ENCODE peak calls at places on chromosomes 7 and 10, in four cellular contexts. One of them, this sample, is unnamed.

GRCh38 chr7:155136619-155137243 is 66.6 kb downstream of the HTR5A start:
- DNase-seq in D341Med: no peak
- DNase-seq in stimulated activated CD8-positive, alpha-beta memory T cell treated with anti-CD3 and anti-CD28 coated beads, Interleukin-2, amount 100 ng/mL, for 48 hours: no peak
- DNase-seq in tibial nerve: no peak
- DNase-seq in this sample: peak; percentile 57

GRCh38 chr10:118259288-118259906 is 82.7 kb downstream of the FAM204A start:
- DNase-seq in D341Med: peak; percentile 65
- DNase-seq in tibial nerve: no peak
- DNase-seq in stimulated activated CD8-positive, alpha-beta memory T cell treated with anti-CD3 and anti-CD28 coated beads, Interleukin-2, amount 100 ng/mL, for 48 hours: peak; percentile 13
- DNase-seq in this sample: no peak

GRCh38 chr7:90621130-90621891 is 25.2 kb downstream of the CDK14 start:
- DNase-seq in stimulated activated CD8-positive, alpha-beta memory T cell treated with anti-CD3 and anti-CD28 coated beads, Interleukin-2, amount 100 ng/mL, for 48 hours: no peak
- DNase-seq in tibial nerve: no peak
- DNase-seq in D341Med: no peak
- DNase-seq in this sample: no peak

GRCh38 chr10:26486985-26487850 is 49.1 kb downstream of the APBB1IP start:
- DNase-seq in tibial nerve: no peak
- DNase-seq in stimulated activated CD8-positive, alpha-beta memory T cell treated with anti-CD3 and anti-CD28 coated beads, Interleukin-2, amount 100 ng/mL, for 48 hours: peak; percentile 39
- DNase-seq in D341Med: no peak
- DNase-seq in this sample: peak; percentile 98

GRCh38 chr7:2926120-2926897 is 82.2 kb upstream of the GNA12 start:
- DNase-seq in stimulated activated CD8-positive, alpha-beta memory T cell treated with anti-CD3 and anti-CD28 coated beads, Interleukin-2, amount 100 ng/mL, for 48 hours: no peak
- DNase-seq in tibial nerve: no peak
- DNase-seq in D341Med: peak; percentile 6
- DNase-seq in this sample: no peak

GRCh38 chr10:120508393-120508792 is 51.4 kb downstream of the PLPP4 start:
- DNase-seq in tibial nerve: no peak
- DNase-seq in stimulated activated CD8-positive, alpha-beta memory T cell treated with anti-CD3 and anti-CD28 coated beads, Interleukin-2, amount 100 ng/mL, for 48 hours: no peak
- DNase-seq in D341Med: no peak
- DNase-seq in this sample: peak; percentile 88

GRCh38 chr10:48459270-48460147 is 145.4 kb downstream of the ARHGAP22 start:
- DNase-seq in tibial nerve: no peak
- DNase-seq in D341Med: peak; percentile 44
- DNase-seq in stimulated activated CD8-positive, alpha-beta memory T cell treated with anti-CD3 and anti-CD28 coated beads, Interleukin-2, amount 100 ng/mL, for 48 hours: no peak
- DNase-seq in this sample: no peak

GRCh38 chr7:99395616-99396327 is 12.6 kb downstream of the PDAP1 start:
- DNase-seq in D341Med: peak; percentile 27
- DNase-seq in stimulated activated CD8-positive, alpha-beta memory T cell treated with anti-CD3 and anti-CD28 coated beads, Interleukin-2, amount 100 ng/mL, for 48 hours: no peak
- DNase-seq in tibial nerve: no peak
- DNase-seq in this sample: no peak

GRCh38 chr10:69446650-69447151 is 4.6 kb upstream of the TSPAN15 start:
- DNase-seq in stimulated activated CD8-positive, alpha-beta memory T cell treated with anti-CD3 and anti-CD28 coated beads, Interleukin-2, amount 100 ng/mL, for 48 hours: no peak
- DNase-seq in D341Med: no peak
- DNase-seq in tibial nerve: no peak
- DNase-seq in this sample: peak; percentile 76

GRCh38 chr7:22442187-22442886 is 57.7 kb downstream of the STEAP1B start:
- DNase-seq in D341Med: no peak
- DNase-seq in tibial nerve: no peak
- DNase-seq in stimulated activated CD8-positive, alpha-beta memory T cell treated with anti-CD3 and anti-CD28 coated beads, Interleukin-2, amount 100 ng/mL, for 48 hours: no peak
- DNase-seq in this sample: no peak

GRCh38 chr7:139691253-139691781 is 86.5 kb downstream of the HIPK2 start:
- DNase-seq in stimulated activated CD8-positive, alpha-beta memory T cell treated with anti-CD3 and anti-CD28 coated beads, Interleukin-2, amount 100 ng/mL, for 48 hours: no peak
- DNase-seq in D341Med: peak; percentile 47
- DNase-seq in tibial nerve: no peak
- DNase-seq in this sample: no peak

GRCh38 chr10:129742742-129743550 is 221.1 kb downstream of the EBF3 start:
- DNase-seq in stimulated activated CD8-positive, alpha-beta memory T cell treated with anti-CD3 and anti-CD28 coated beads, Interleukin-2, amount 100 ng/mL, for 48 hours: no peak
- DNase-seq in D341Med: peak; percentile 4
- DNase-seq in tibial nerve: no peak
- DNase-seq in this sample: no peak

GRCh38 chr10:369441-370221 is 234.4 kb downstream of the ZMYND11 start:
- DNase-seq in D341Med: no peak
- DNase-seq in stimulated activated CD8-positive, alpha-beta memory T cell treated with anti-CD3 and anti-CD28 coated beads, Interleukin-2, amount 100 ng/mL, for 48 hours: no peak
- DNase-seq in tibial nerve: no peak
- DNase-seq in this sample: no peak

GRCh38 chr7:2729893-2730716 is 42.1 kb downstream of the AMZ1 start:
- DNase-seq in tibial nerve: no peak
- DNase-seq in D341Med: peak; percentile 12
- DNase-seq in stimulated activated CD8-positive, alpha-beta memory T cell treated with anti-CD3 and anti-CD28 coated beads, Interleukin-2, amount 100 ng/mL, for 48 hours: no peak
- DNase-seq in this sample: no peak